ENCODE peak calls at places on chromosomes 5 and 9, in eight cellular contexts. E, D, F, A, O, B, N and U are unnamed samples.

GRCh38 chr5:111645303-111645838 is 111.6 kb downstream of the NREP start:
- DNase-seq in O (no peak), N (no peak), B (no peak), A (no peak), D (no peak), F (no peak), E (no peak), U (no peak)

GRCh38 chr5:124628721-124629596 is 117.5 kb downstream of the ZNF608 start:
- DNase-seq in N (no peak), O (peak; percentile 67), B (no peak), F (peak; percentile 27), E (peak; percentile 97), A (peak; percentile 98), D (no peak), U (peak; percentile 55)

GRCh38 chr9:77901038-77901437 is 130.6 kb downstream of the GNAQ start:
- DNase-seq in F (no peak), D (no peak), E (no peak), B (no peak), A (no peak), N (no peak), O (no peak), U (no peak)

GRCh38 chr9:20671635-20672034 is 12.4 kb upstream of the FOCAD start:
- DNase-seq in A (no peak), O (no peak), N (no peak), E (no peak), D (no peak), F (no peak), B (no peak), U (no peak)

GRCh38 chr9:2621678-2622360 is at the start of gene VLDLR:
- DNase-seq in D (peak; percentile 37), O (peak; percentile 50), E (peak; percentile 51), B (no peak), A (peak; percentile 18), N (peak; percentile 13), F (no peak), U (peak; percentile 50)

GRCh38 chr9:82354260-82354659 is 365.7 kb downstream of the SPATA31D1 start:
- DNase-seq in O (no peak), A (peak; percentile 63), E (peak; percentile 94), B (no peak), F (no peak), N (no peak), D (no peak), U (no peak)

GRCh38 chr9:124256517-124257069 is 1.2 kb upstream of the NEK6 start:
- DNase-seq in N (no peak), E (peak; percentile 93), A (peak; percentile 88), O (no peak), B (no peak), D (no peak), F (no peak), U (no peak)

GRCh38 chr5:136191304-136192014 is 1.5 kb downstream of the SMIM32 start:
- DNase-seq in N (no peak), F (no peak), B (no peak), E (peak; percentile 40), D (no peak), O (no peak), A (peak; percentile 31), U (no peak)

GRCh38 chr5:68288756-68289134 is 73.2 kb downstream of the PIK3R1 start:
- DNase-seq in F (no peak), O (peak; percentile 18), A (no peak), E (no peak), N (no peak), D (no peak), B (no peak), U (no peak)

GRCh38 chr5:65696892-65697291 is 25.0 kb downstream of the SGTB start:
- DNase-seq in E (peak; percentile 21), O (no peak), D (no peak), N (no peak), F (no peak), A (no peak), B (no peak), U (no peak)

GRCh38 chr5:74040065-74040551 is 414.1 kb downstream of the ARHGEF28 start:
- DNase-seq in E (peak; percentile 94), A (peak; percentile 37), F (no peak), B (no peak), O (no peak), D (no peak), N (no peak), U (peak; percentile 57)

GRCh38 chr5:43041669-43042175 is 1.6 kb upstream of the ANXA2R start:
- DNase-seq in D (no peak), N (no peak), B (no peak), F (no peak), A (peak; percentile 8), O (no peak), E (peak; percentile 90), U (peak; percentile 70)

GRCh38 chr9:92385474-92385873 is 18.9 kb downstream of the OGN start:
- DNase-seq in F (no peak), O (no peak), D (no peak), N (no peak), E (peak; percentile 4), B (no peak), A (no peak), U (no peak)

GRCh38 chr5:16483361-16483760 is 17.8 kb upstream of the ZNF622 start:
- DNase-seq in A (no peak), O (no peak), E (no peak), B (no peak), D (no peak), F (no peak), N (no peak), U (no peak)

GRCh38 chr9:133351908-133352634 is 4.1 kb downstream of the RPL7A start:
- DNase-seq in F (peak; percentile 82), D (no peak), O (peak; percentile 57), N (no peak), B (no peak), A (peak; percentile 70), E (peak; percentile 68), U (peak; percentile 56)

GRCh38 chr9:4009006-4009511 is 290.8 kb downstream of the GLIS3 start:
- DNase-seq in O (no peak), F (no peak), B (no peak), D (no peak), N (no peak), A (no peak), E (peak; percentile 24), U (no peak)

GRCh38 chr5:132305420-132305819 is 11.2 kb downstream of the SLC22A4 start:
- DNase-seq in B (no peak), N (no peak), F (no peak), O (no peak), E (no peak), A (no peak), D (no peak), U (no peak)

GRCh38 chr9:93134018-93134739 is at the start of gene NINJ1:
- DNase-seq in N (peak; percentile 89), D (peak; percentile 88), B (peak; percentile 81), O (peak; percentile 92), E (peak; percentile 72), A (peak; percentile 94), F (no peak), U (peak; percentile 79)

GRCh38 chr5:145236127-145236526 is 599.0 kb downstream of the PRELID2 start:
- DNase-seq in F (no peak), A (no peak), E (peak; percentile 66), N (no peak), O (no peak), D (no peak), B (no peak), U (no peak)

GRCh38 chr5:143057580-143057999 is 287.4 kb downstream of the ARHGAP26 start:
- DNase-seq in A (no peak), O (no peak), N (no peak), D (peak; percentile 72), E (peak; percentile 35), B (no peak), F (no peak), U (no peak)

GRCh38 chr9:137828527-137829259 is 48.9 kb upstream of the CACNA1B start:
- DNase-seq in N (no peak), D (no peak), F (peak; percentile 61), O (peak; percentile 43), A (peak; percentile 28), E (peak; percentile 58), B (no peak), U (no peak)

GRCh38 chr5:143826909-143827514 is 15.1 kb downstream of the HMHB1 start:
- DNase-seq in D (peak; percentile 61), B (no peak), E (peak; percentile 12), F (no peak), N (no peak), A (no peak), O (no peak), U (no peak)

GRCh38 chr5:78985407-78986223 is 505 bp upstream of the ARSB start:
- DNase-seq in N (no peak), E (peak; percentile 70), A (no peak), F (no peak), D (peak; percentile 69), O (no peak), B (peak; percentile 12), U (peak; percentile 39)

GRCh38 chr5:149172261-149172660 is 31.0 kb downstream of the ABLIM3 start:
- DNase-seq in B (no peak), F (no peak), E (peak; percentile 92), N (no peak), D (no peak), A (peak; percentile 88), O (no peak), U (no peak)

GRCh38 chr5:93894471-93895354 is 153.3 kb upstream of the POU5F2 start:
- DNase-seq in N (no peak), O (no peak), B (no peak), D (no peak), E (no peak), F (peak; percentile 1), A (no peak), U (no peak)

GRCh38 chr9:108093773-108094675 is 604.5 kb upstream of the KLF4 start:
- DNase-seq in B (no peak), F (no peak), D (no peak), A (no peak), N (no peak), E (peak; percentile 28), O (no peak), U (no peak)

GRCh38 chr5:132059696-132060500 is 557 bp upstream of the IL3 start:
- DNase-seq in N (no peak), E (no peak), O (no peak), A (no peak), D (no peak), F (no peak), B (no peak), U (no peak)

GRCh38 chr5:98163796-98164493 is 609.5 kb upstream of the RGMB start:
- DNase-seq in A (no peak), N (no peak), B (no peak), D (no peak), O (no peak), F (no peak), E (no peak), U (no peak)

GRCh38 chr5:106392766-106393165 is 1278.0 kb downstream of the EFNA5 start:
- DNase-seq in F (no peak), O (no peak), A (no peak), B (no peak), D (no peak), N (no peak), E (peak; percentile 1), U (no peak)

GRCh38 chr9:133653638-133654037 is 17.5 kb downstream of the DBH start:
- DNase-seq in A (no peak), B (no peak), F (no peak), D (no peak), E (no peak), O (no peak), N (no peak), U (no peak)

GRCh38 chr5:178130576-178131445 is at the start of gene RMND5B:
- DNase-seq in A (peak; percentile 93), E (peak; percentile 77), F (peak; percentile 56), O (peak; percentile 94), D (peak; percentile 95), B (peak; percentile 61), N (peak; percentile 79), U (peak; percentile 88)

GRCh38 chr9:89648247-89649000 is 43.6 kb downstream of the GADD45G start:
- DNase-seq in A (no peak), F (no peak), O (no peak), D (no peak), N (no peak), B (no peak), E (no peak), U (no peak)

GRCh38 chr5:140882591-140882899 is 621 bp downstream of the PCDHA13 start:
- DNase-seq in N (no peak), D (no peak), B (no peak), F (no peak), E (no peak), O (no peak), A (no peak), U (no peak)

GRCh38 chr5:115151208-115151805 is 18.4 kb downstream of the TRIM36 start:
- DNase-seq in N (no peak), D (no peak), B (no peak), E (no peak), A (no peak), F (no peak), O (no peak), U (no peak)